ENCODE peak calls at places on chromosomes 12 and 14, in four cellular contexts. H, P, T and F are unnamed samples.

GRCh38 chr12:27934278-27934677 is 38.3 kb downstream of the PTHLH start:
- DNase-seq in T (no peak), P (no peak), H (no peak), F (no peak)

GRCh38 chr12:65858831-65859230 is 34.5 kb downstream of the HMGA2 start:
- DNase-seq in T (no peak), P (no peak), H (no peak), F (no peak)

GRCh38 chr14:73008501-73008900 is 18.4 kb downstream of the ZFYVE1 start:
- DNase-seq in T (no peak), P (no peak), H (no peak), F (no peak)

GRCh38 chr12:92074889-92075288 is 70.8 kb downstream of the BTG1 start:
- DNase-seq in T (no peak), H (no peak), P (no peak), F (no peak)

GRCh38 chr14:92577321-92577742 is 63.8 kb downstream of the RIN3 start:
- DNase-seq in P (no peak), H (peak; percentile 89), T (no peak), F (no peak)

GRCh38 chr12:88579572-88579940 is 715 bp downstream of the KITLG start:
- DNase-seq in H (no peak), T (peak; percentile 66), P (no peak), F (no peak)

GRCh38 chr14:88210426-88210825 is 112.6 kb downstream of the KCNK10 start:
- DNase-seq in H (no peak), T (no peak), P (no peak), F (no peak)

GRCh38 chr12:130097798-130098255 is 64.4 kb upstream of the FZD10 start:
- DNase-seq in T (no peak), P (no peak), H (no peak), F (no peak)

GRCh38 chr14:91119556-91120311 is 5.9 kb downstream of the DGLUCY start:
- DNase-seq in T (no peak), P (no peak), H (no peak), F (no peak)

GRCh38 chr12:62522984-62523383 is 56.4 kb downstream of the MON2 start:
- DNase-seq in P (no peak), T (no peak), H (no peak), F (no peak)

GRCh38 chr14:73771848-73772705 is 57.9 kb upstream of the PNMA1 start:
- DNase-seq in H (peak; percentile 85), P (peak; percentile 94), T (peak; percentile 79), F (peak; percentile 43)

GRCh38 chr12:66290716-66291200 is 11.5 kb upstream of the HELB start:
- DNase-seq in H (no peak), T (no peak), P (no peak), F (no peak)

GRCh38 chr14:104887623-104888488 is 22.8 kb downstream of the CEP170B start:
- DNase-seq in P (no peak), T (no peak), H (no peak), F (no peak)

DNA sequence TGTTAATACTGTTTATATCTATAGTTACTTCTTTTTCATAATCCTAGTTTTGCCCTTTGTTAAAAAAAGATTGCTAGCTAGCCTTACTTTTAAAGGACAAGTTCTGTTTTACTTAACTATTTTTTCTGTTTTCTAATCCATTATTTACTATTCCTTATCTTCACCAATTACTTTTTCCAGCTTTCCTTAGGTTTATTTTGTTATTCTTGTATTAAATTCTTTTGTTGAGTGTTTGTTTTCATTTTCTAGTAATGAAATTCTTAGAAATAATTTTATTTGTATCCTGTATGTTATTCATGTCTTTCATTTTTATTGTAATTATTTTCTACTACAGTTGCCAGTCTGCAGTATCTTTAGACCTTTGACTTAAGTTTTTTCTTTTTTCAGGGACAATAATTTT is 45.7 kb upstream of the GXYLT1 start:
- DNase-seq in H (no peak), P (no peak), T (no peak), F (no peak)
- TF ChIP-seq TCF12 in H (no peak), P (no peak), T (no peak), F (no peak)

GRCh38 chr14:100893228-100893601 is 10.3 kb downstream of the RTL1 start:
- DNase-seq in T (no peak), P (no peak), H (no peak), F (no peak)
- TF ChIP-seq TCF12 in T (no peak), P (no peak), H (no peak), F (no peak)

GRCh38 chr14:101020971-101021370 is 117.4 kb upstream of the RTL1 start:
- DNase-seq in T (no peak), P (no peak), H (no peak), F (no peak)
- TF ChIP-seq TCF12 in T (no peak), P (no peak), H (no peak), F (no peak)

DNA sequence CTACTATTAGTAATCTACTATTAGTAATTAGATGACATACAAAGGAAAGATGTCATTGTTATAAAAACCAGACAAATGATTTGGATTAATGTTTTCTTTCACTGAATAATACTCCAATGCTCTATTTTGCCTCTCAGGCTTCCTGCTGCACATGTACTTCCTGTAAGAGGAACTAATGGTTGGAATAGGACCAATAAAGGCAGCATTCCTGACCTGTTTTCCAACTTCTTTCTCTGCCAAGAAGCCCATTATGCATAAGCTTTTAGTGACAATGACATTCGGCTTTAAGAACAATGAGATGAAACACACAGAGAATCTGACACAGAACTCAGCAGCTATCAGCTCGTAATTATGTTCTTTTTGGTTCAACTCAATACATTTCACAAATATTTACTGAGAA is 5.2 kb upstream of the C12orf56 start:
- DNase-seq in T (no peak), H (no peak), P (no peak), F (no peak)
- TF ChIP-seq TCF12 in T (peak; percentile 43), H (no peak), P (no peak), F (no peak)

DNA sequence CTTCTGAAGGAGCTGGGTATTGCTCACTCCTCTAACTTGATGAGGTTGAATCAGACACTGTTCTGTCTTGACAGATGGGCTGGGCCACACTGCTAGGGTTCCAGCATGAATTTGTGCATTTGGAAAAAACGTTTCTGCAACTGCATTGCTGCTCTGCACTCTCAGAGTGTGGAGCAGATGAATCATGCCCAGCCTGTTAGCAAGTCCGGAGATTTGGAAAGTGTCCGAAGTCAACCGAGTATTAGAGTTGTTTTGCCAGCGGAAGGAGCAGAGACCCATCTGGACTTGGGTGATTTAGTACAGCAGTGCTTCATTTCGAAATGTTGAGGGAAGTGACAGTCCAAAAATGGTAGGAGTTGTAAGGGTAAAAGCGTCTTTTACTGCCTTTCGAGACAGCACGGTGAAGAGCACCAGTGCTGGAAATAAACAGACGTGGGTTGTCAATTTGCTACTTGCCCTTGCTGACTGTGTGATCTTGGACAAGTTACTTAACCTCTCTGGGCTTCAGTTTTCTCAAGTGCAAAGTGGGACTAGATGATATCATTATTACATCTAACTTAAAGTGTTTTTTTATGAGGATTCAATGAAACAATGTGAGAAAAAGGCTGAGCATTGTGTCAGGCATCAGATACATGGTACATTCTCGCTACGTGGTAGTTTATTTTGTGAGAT is 139.5 kb downstream of the CHST11 start:
- DNase-seq in P (no peak), H (no peak), T (no peak), F (no peak)
- TF ChIP-seq TCF12 in P (no peak), H (no peak), T (peak; percentile 77), F (no peak)